ENCODE peak calls at places on chromosome X, in four cellular contexts. One of them, this sample, is unnamed.
A peak's percentile ranks its signal among the peaks of the same experiment; 100 is the strongest.

GRCh38 chrX:69163936-69164741 is 1.1 kb downstream of the PJA1 start:
- DNase-seq in AG09309: no peak
- DNase-seq in left cardiac atrium: peak; percentile 40
- DNase-seq in amygdala: no peak
- DNase-seq in this sample: peak; percentile 55

GRCh38 chrX:9909254-9909653 is 57.9 kb upstream of the CLDN34 start:
- DNase-seq in AG09309: no peak
- DNase-seq in left cardiac atrium: no peak
- DNase-seq in amygdala: no peak
- DNase-seq in this sample: no peak

GRCh38 chrX:24682739-24683432 is 10.8 kb upstream of the POLA1 start:
- DNase-seq in AG09309: no peak
- DNase-seq in left cardiac atrium: no peak
- DNase-seq in amygdala: no peak
- DNase-seq in this sample: no peak

GRCh38 chrX:42096262-42096939 is 173.0 kb upstream of the CASK start:
- DNase-seq in AG09309: peak; percentile 90
- DNase-seq in left cardiac atrium: peak; percentile 51
- DNase-seq in amygdala: no peak
- DNase-seq in this sample: no peak

GRCh38 chrX:96704661-96705060 is 20.0 kb downstream of the DIAPH2 start:
- DNase-seq in AG09309: no peak
- DNase-seq in left cardiac atrium: no peak
- DNase-seq in amygdala: no peak
- DNase-seq in this sample: no peak

GRCh38 chrX:41522681-41523080 is 75.5 kb downstream of the NYX start:
- DNase-seq in AG09309: no peak
- DNase-seq in left cardiac atrium: no peak
- DNase-seq in amygdala: no peak
- DNase-seq in this sample: no peak

GRCh38 chrX:105610401-105610800 is 211.9 kb upstream of the NRK start:
- DNase-seq in AG09309: no peak
- DNase-seq in left cardiac atrium: no peak
- DNase-seq in amygdala: no peak
- DNase-seq in this sample: no peak

GRCh38 chrX:132165651-132166050 is 37.8 kb upstream of the FRMD7 start:
- DNase-seq in AG09309: no peak
- DNase-seq in left cardiac atrium: no peak
- DNase-seq in amygdala: no peak
- DNase-seq in this sample: no peak

GRCh38 chrX:19566359-19567141 is 51.2 kb upstream of the MAP3K15 start:
- DNase-seq in AG09309: peak; percentile 28
- DNase-seq in left cardiac atrium: no peak
- DNase-seq in amygdala: no peak
- DNase-seq in this sample: peak; percentile 22

This sample was measured in GM23338.